ENCODE peak calls at places on chromosomes 5 and 9, in six cellular contexts. P, X, J, F, D and V are unnamed samples.

GRCh38 chr9:113057193-113057592 is 669 bp upstream of the ZFP37 start:
- ATAC-seq in P (no peak), X (no peak), J (peak), F (no peak), D (no peak), V (no peak)

GRCh38 chr5:37710965-37711364 is 128.9 kb downstream of the GDNF start:
- ATAC-seq in P (no peak), X (peak), J (no peak), F (no peak), D (no peak), V (no peak)

GRCh38 chr9:6133346-6134063 is 82.1 kb upstream of the IL33 start:
- ATAC-seq in P (no peak), X (peak), J (no peak), F (no peak), D (no peak), V (no peak)

GRCh38 chr5:1488882-1489680 is 34.7 kb downstream of the LPCAT1 start:
- ATAC-seq in P (peak), X (peak), J (no peak), F (no peak), D (no peak), V (peak)

GRCh38 chr5:137627293-137627692 is 108.6 kb downstream of the KLHL3 start:
- ATAC-seq in P (no peak), X (no peak), J (no peak), F (no peak), D (no peak), V (no peak)

GRCh38 chr5:21802869-21803490 is 1050.2 kb downstream of the CDH12 start:
- ATAC-seq in P (peak), X (peak), J (peak), F (no peak), D (no peak), V (no peak)

GRCh38 chr9:14993061-14993800 is 83.0 kb upstream of the FREM1 start:
- ATAC-seq in P (peak), X (no peak), J (no peak), F (peak), D (peak), V (peak)

GRCh38 chr5:56898213-56898612 is 11.2 kb upstream of the SETD9 start:
- ATAC-seq in P (no peak), X (no peak), J (no peak), F (no peak), D (no peak), V (no peak)

GRCh38 chr9:91266457-91266856 is 95.3 kb downstream of the AUH start:
- ATAC-seq in P (no peak), X (no peak), J (no peak), F (no peak), D (no peak), V (no peak)

GRCh38 chr9:92206490-92206889 is 87.0 kb downstream of the IARS1 start:
- ATAC-seq in P (peak), X (no peak), J (peak), F (peak), D (no peak), V (no peak)

GRCh38 chr5:147479949-147480348 is 29.9 kb downstream of the DPYSL3 start:
- ATAC-seq in P (no peak), X (no peak), J (no peak), F (no peak), D (no peak), V (no peak)

GRCh38 chr5:138180841-138181240 is 1.9 kb downstream of the KIF20A start:
- ATAC-seq in P (no peak), X (no peak), J (no peak), F (no peak), D (no peak), V (no peak)

GRCh38 chr5:128193676-128194390 is 110.3 kb downstream of the SLC12A2 start:
- ATAC-seq in P (no peak), X (no peak), J (no peak), F (no peak), D (no peak), V (no peak)

GRCh38 chr9:114929166-114929565 is 1.2 kb downstream of the TNFSF8 start:
- ATAC-seq in P (no peak), X (peak), J (no peak), F (no peak), D (no peak), V (no peak)

GRCh38 chr5:14227501-14227900 is 84.4 kb downstream of the TRIO start:
- ATAC-seq in P (no peak), X (no peak), J (no peak), F (no peak), D (no peak), V (no peak)

GRCh38 chr9:83220737-83221136 is 157.8 kb upstream of the RASEF start:
- ATAC-seq in P (no peak), X (peak), J (peak), F (no peak), D (no peak), V (no peak)

GRCh38 chr5:54719384-54720306 is 202.1 kb downstream of the SNX18 start:
- ATAC-seq in P (no peak), X (no peak), J (no peak), F (peak), D (peak), V (peak)

GRCh38 chr9:111961011-111961410 is 64.4 kb downstream of the UGCG start:
- ATAC-seq in P (no peak), X (no peak), J (peak), F (no peak), D (no peak), V (no peak)

GRCh38 chr9:123360161-123361085 is 4.4 kb downstream of the CRB2 start:
- ATAC-seq in P (no peak), X (peak), J (peak), F (peak), D (no peak), V (no peak)

GRCh38 chr5:127556609-127557348 is 39.3 kb downstream of the PRRC1 start:
- ATAC-seq in P (no peak), X (no peak), J (no peak), F (no peak), D (no peak), V (no peak)

GRCh38 chr9:96323169-96323568 is 21.2 kb upstream of the HSD17B3 start:
- ATAC-seq in P (no peak), X (no peak), J (no peak), F (no peak), D (no peak), V (no peak)

GRCh38 chr9:91131433-91131839 is 230.3 kb downstream of the AUH start:
- ATAC-seq in P (peak), X (peak), J (no peak), F (no peak), D (peak), V (peak)

GRCh38 chr9:16191691-16192402 is 639.0 kb downstream of the CCDC171 start:
- ATAC-seq in P (peak), X (peak), J (peak), F (peak), D (peak), V (peak)

GRCh38 chr9:130289711-130290241 is 24.2 kb downstream of the HMCN2 start:
- ATAC-seq in P (no peak), X (no peak), J (no peak), F (no peak), D (no peak), V (no peak)

GRCh38 chr5:39356263-39356662 is 8.0 kb downstream of the C9 start:
- ATAC-seq in P (no peak), X (no peak), J (no peak), F (no peak), D (no peak), V (no peak)

GRCh38 chr5:111227226-111227782 is 3.1 kb downstream of the CAMK4 start:
- ATAC-seq in P (no peak), X (peak), J (no peak), F (no peak), D (no peak), V (no peak)

GRCh38 chr5:168843998-168844374 is 264.8 kb upstream of the PANK3 start:
- ATAC-seq in P (no peak), X (no peak), J (no peak), F (no peak), D (no peak), V (no peak)

GRCh38 chr5:101012880-101013279 is 109.8 kb upstream of the ST8SIA4 start:
- ATAC-seq in P (no peak), X (no peak), J (no peak), F (no peak), D (no peak), V (no peak)

GRCh38 chr9:74333633-74334032 is 163.5 kb upstream of the RORB start:
- ATAC-seq in P (no peak), X (no peak), J (no peak), F (no peak), D (no peak), V (no peak)

GRCh38 chr9:131728961-131729360 is 10.9 kb downstream of the RAPGEF1 start:
- ATAC-seq in P (no peak), X (peak), J (peak), F (no peak), D (no peak), V (no peak)

GRCh38 chr5:119385136-119386128 is 29.6 kb downstream of the TNFAIP8 start:
- ATAC-seq in P (no peak), X (peak), J (no peak), F (peak), D (no peak), V (no peak)

GRCh38 chr5:111432828-111433536 is 79.4 kb downstream of the STARD4 start:
- ATAC-seq in P (no peak), X (no peak), J (no peak), F (no peak), D (no peak), V (no peak)

GRCh38 chr5:175206651-175207050 is 237.3 kb downstream of the DRD1 start:
- ATAC-seq in P (no peak), X (no peak), J (no peak), F (no peak), D (no peak), V (no peak)
- TF ChIP-seq EP300 in P (no peak), X (no peak), J (no peak), F (no peak), D (no peak), V (no peak)

DNA sequence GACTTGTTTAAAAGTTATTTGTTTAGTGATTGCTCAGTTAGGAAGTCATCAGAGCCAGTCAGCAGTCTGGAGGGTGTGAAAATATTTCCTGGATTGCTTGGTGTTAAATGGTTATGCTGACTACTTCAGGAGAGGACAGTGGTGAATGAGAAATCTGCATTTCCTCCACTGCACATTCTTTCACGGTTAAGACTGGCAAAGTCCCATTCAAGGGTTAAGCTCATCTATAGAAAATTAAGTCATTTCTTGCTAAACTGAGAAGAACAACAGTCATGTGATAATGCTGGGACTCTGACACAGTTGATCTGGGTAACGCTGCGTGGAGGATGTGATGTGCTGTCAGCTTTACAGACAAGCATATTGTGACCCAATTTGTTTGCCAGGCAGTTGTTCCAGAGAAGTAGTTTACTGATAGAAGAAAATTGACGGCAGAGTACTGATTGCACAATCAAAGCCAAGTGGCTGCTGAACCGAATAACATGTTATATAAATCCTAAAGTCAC is 80.4 kb downstream of the GRAMD2B start:
- ATAC-seq in P (no peak), X (no peak), J (no peak), F (peak), D (peak), V (peak)
- TF ChIP-seq EP300 in P (no peak), X (no peak), J (no peak), F (no peak), D (peak), V (no peak)

DNA sequence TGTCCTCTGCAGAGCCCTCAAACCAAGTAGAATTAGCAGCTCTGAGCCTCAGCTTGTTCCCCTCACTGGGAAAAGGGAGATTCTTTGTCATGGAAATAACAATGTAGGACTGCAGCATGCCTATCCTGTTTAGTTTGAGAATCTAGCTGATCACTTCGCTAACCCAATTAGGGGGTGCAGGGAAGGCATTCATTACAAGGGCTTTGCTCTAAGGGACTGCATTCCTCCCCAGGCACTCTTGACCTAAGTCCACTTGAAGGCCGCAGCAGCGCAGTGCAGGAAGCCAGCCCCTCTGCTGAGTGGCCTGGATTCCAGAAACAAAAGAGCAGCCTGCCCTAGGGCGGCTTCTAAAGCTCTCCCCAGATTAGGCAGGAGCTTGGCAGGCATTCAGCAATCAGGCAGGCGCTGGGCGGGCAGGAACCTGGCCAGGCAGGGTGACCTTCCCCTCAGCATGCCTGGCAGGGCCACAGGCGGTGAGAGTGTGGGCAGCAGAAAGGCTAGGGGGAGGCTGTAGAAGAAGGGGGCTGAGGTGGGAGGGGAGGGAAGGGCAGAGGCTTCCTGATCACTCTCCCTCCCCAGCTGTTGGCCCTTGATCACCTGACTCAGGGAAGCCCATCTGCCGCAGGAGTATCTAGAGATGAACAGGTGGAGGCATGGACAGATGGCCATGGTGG is 24.8 kb downstream of the CCNJL start:
- ATAC-seq in P (no peak), X (no peak), J (peak), F (peak), D (peak), V (peak)
- TF ChIP-seq EP300 in P (no peak), X (no peak), J (no peak), F (no peak), D (peak), V (no peak)

DNA sequence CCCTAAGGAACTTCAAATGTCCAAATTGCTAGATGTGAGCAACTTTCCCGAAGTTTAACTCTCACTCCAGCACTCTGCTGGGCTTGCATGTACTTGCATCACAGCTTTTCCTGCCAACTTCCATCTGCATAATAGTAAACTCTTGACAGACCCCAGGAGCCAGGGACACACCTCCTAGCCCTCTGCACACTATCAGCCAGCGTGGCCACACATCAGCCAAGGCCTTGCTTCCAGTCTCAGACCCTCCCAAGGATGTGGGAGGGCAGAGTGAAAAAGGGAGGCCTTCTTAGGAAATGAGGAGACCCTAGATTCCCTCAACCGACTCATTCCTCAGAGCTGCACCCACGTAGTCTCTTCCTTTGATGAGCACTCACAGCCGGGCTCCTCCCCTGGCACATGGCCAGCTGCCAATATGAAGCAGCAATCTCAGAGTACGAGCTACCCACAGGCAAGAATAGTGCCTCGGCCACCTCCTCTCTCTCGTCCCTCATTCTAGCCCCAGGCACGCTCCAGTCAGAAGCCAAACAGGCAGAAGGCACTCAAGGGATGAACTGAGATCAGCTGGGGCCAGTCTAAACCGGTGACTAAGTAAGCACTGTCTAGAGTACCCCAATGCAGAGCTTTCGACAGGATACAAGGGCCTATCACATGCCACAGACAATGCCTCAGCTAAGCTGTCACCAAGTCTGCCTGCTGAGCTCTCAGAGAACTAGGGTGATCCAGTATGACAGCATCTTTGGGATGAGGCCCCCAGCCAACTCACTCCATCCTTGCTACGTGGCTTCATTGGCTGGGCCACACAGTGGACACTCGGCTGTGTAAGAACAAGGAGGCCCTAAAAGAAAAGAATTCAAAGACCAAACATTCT is 2.3 kb downstream of the P4HA2 start:
- ATAC-seq in P (no peak), X (no peak), J (no peak), F (no peak), D (no peak), V (peak)
- TF ChIP-seq EP300 in P (no peak), X (no peak), J (no peak), F (no peak), D (no peak), V (no peak)

DNA sequence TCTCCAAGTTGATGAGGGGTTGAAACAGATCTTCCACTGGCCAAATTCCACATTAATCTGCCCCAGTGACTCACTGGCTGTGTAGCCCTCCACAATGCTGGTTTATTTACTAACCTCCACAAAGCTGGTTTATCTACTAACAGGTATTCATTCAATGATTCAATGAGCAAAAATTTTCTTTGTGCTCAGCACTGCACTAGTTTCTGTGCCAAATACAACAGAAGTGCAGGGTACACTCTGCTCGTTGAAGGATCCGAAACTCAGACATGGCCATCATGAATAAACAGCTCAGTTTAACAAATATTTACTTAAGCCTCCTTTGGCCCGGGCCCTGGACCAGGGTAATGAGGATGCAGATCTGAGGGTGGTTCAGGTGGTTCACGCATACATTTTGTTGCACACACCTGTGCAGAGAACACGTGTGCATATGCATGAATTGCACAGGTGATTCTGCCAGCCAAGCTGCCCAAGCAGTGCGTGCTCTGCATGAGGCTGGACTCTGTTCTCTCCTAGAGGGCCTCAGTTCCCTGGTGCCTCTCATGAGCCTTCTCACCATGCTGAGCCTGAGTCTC is 71.0 kb downstream of the SH3PXD2B start:
- ATAC-seq in P (peak), X (no peak), J (peak), F (no peak), D (peak), V (no peak)
- TF ChIP-seq EP300 in P (peak), X (no peak), J (no peak), F (no peak), D (no peak), V (no peak)

GRCh38 chr5:75387806-75388205 is 50.8 kb downstream of the HMGCR start:
- ATAC-seq in P (no peak), X (no peak), J (no peak), F (no peak), D (no peak), V (no peak)
- TF ChIP-seq EP300 in P (no peak), X (no peak), J (no peak), F (no peak), D (no peak), V (no peak)

DNA sequence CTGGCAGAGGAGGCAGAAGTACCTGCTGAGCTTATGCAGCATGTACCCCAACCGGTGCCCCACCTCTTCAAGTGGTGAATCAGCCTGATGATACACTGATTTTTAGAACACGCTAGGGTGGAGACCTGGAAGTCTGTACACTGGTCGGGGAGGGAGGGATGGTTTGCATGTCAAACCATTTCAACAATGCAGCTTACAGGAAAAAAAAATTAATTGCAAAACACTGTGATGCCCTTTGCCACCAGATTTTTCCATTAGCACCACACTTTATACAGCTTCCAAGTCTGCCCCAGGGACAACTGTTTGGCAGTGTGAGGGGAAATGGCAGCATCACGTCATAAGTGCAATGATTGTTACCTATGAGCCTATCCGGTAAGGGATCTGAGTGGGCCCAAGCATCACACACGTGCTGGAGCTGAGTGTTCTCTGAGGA is 155.1 kb upstream of the DMRT1 start:
- ATAC-seq in P (no peak), X (no peak), J (no peak), F (no peak), D (no peak), V (peak)
- TF ChIP-seq EP300 in P (no peak), X (no peak), J (no peak), F (no peak), D (no peak), V (no peak)

GRCh38 chr5:142725231-142726187 is 39.6 kb upstream of the FGF1 start:
- ATAC-seq in P (no peak), X (no peak), J (no peak), F (no peak), D (no peak), V (no peak)

GRCh38 chr5:142727736-142728047 is 41.8 kb upstream of the FGF1 start:
- ATAC-seq in P (no peak), X (no peak), J (no peak), F (no peak), D (no peak), V (no peak)

GRCh38 chr5:142722896-142723295 is 37.0 kb upstream of the FGF1 start:
- ATAC-seq in P (no peak), X (no peak), J (no peak), F (no peak), D (no peak), V (no peak)

GRCh38 chr5:142724821-142725220 is 38.9 kb upstream of the FGF1 start:
- ATAC-seq in P (no peak), X (no peak), J (no peak), F (no peak), D (no peak), V (no peak)

GRCh38 chr5:142726188-142726731 is 40.4 kb upstream of the FGF1 start:
- ATAC-seq in P (no peak), X (peak), J (no peak), F (no peak), D (no peak), V (peak)
- TF ChIP-seq EP300 in P (no peak), X (no peak), J (no peak), F (peak), D (no peak), V (no peak)

GRCh38 chr5:150321784-150322183 is 19.1 kb upstream of the ARSI start:
- ATAC-seq in P (no peak), X (no peak), J (no peak), F (no peak), D (no peak), V (no peak)

GRCh38 chr5:150318613-150319483 is 16.1 kb upstream of the ARSI start:
- ATAC-seq in P (no peak), X (no peak), J (no peak), F (peak), D (no peak), V (no peak)

GRCh38 chr5:150319484-150319790 is 16.7 kb upstream of the ARSI start:
- ATAC-seq in P (no peak), X (no peak), J (no peak), F (no peak), D (no peak), V (no peak)

GRCh38 chr5:150321211-150321610 is 18.5 kb upstream of the ARSI start:
- ATAC-seq in P (no peak), X (no peak), J (no peak), F (no peak), D (no peak), V (no peak)

GRCh38 chr5:150320048-150320555 is 17.4 kb upstream of the ARSI start:
- ATAC-seq in P (peak), X (no peak), J (no peak), F (no peak), D (peak), V (peak)
- TF ChIP-seq EP300 in P (peak), X (no peak), J (no peak), F (no peak), D (no peak), V (no peak)